ENCODE peak calls at places on chromosomes 1 and 21, in nine cellular contexts. One of them, this sample, is unnamed. For H3K36me3, the result is how much of the 10 kb centered on the place peaks cover.

GRCh38 chr1:20666804-20667203 is 5.6 kb upstream of the DDOST start:
- DNase-seq in PC-9: no peak
- DNase-seq in NT2/D1: no peak
- DNase-seq in HAP-1: peak
- DNase-seq in astrocyte: no peak
- DNase-seq in CD8-positive, alpha-beta memory T cell: no peak
- DNase-seq in CD8-positive, alpha-beta T cell: no peak
- DNase-seq in Panc1: no peak
- DNase-seq in K562: peak
- DNase-seq in this sample: no peak

GRCh38 chr1:51569284-51570062 is 47.4 kb upstream of the OSBPL9 start:
- DNase-seq in PC-9: peak
- DNase-seq in NT2/D1: peak
- DNase-seq in HAP-1: peak
- DNase-seq in astrocyte: peak
- DNase-seq in CD8-positive, alpha-beta memory T cell: no peak
- DNase-seq in CD8-positive, alpha-beta T cell: no peak
- DNase-seq in Panc1: peak
- DNase-seq in K562: peak
- DNase-seq in this sample: peak

GRCh38 chr1:109762821-109763645 is 690 bp downstream of the EPS8L3 start:
- DNase-seq in PC-9: peak
- DNase-seq in NT2/D1: no peak
- DNase-seq in HAP-1: no peak
- DNase-seq in astrocyte: peak
- DNase-seq in CD8-positive, alpha-beta memory T cell: no peak
- DNase-seq in CD8-positive, alpha-beta T cell: no peak
- DNase-seq in Panc1: no peak
- DNase-seq in K562: peak
- DNase-seq in this sample: peak

GRCh38 chr1:116375165-116375883 is 2.3 kb downstream of the ATP1A1 start:
- DNase-seq in PC-9: no peak
- DNase-seq in NT2/D1: no peak
- DNase-seq in HAP-1: no peak
- DNase-seq in astrocyte: no peak
- DNase-seq in CD8-positive, alpha-beta memory T cell: no peak
- DNase-seq in CD8-positive, alpha-beta T cell: no peak
- DNase-seq in Panc1: no peak
- DNase-seq in K562: no peak
- DNase-seq in this sample: no peak

GRCh38 chr1:78279051-78279450 is 211.7 kb upstream of the PTGFR start:
- DNase-seq in PC-9: no peak
- DNase-seq in NT2/D1: no peak
- DNase-seq in HAP-1: no peak
- DNase-seq in astrocyte: peak
- DNase-seq in CD8-positive, alpha-beta memory T cell: no peak
- DNase-seq in CD8-positive, alpha-beta T cell: no peak
- DNase-seq in Panc1: no peak
- DNase-seq in K562: no peak
- DNase-seq in this sample: no peak

GRCh38 chr1:89821322-89822108 is 683 bp downstream of the LRRC8D start:
- DNase-seq in PC-9: peak
- DNase-seq in NT2/D1: no peak
- DNase-seq in HAP-1: peak
- DNase-seq in astrocyte: no peak
- DNase-seq in CD8-positive, alpha-beta memory T cell: peak
- DNase-seq in CD8-positive, alpha-beta T cell: peak
- DNase-seq in Panc1: no peak
- DNase-seq in K562: peak
- DNase-seq in this sample: peak

GRCh38 chr1:59150537-59151386 is 146.1 kb upstream of the FGGY start:
- DNase-seq in PC-9: peak
- DNase-seq in NT2/D1: no peak
- DNase-seq in HAP-1: no peak
- DNase-seq in astrocyte: peak
- DNase-seq in CD8-positive, alpha-beta memory T cell: no peak
- DNase-seq in CD8-positive, alpha-beta T cell: no peak
- DNase-seq in Panc1: peak
- DNase-seq in K562: no peak
- DNase-seq in this sample: peak

GRCh38 chr1:231376101-231376500 is 38.0 kb downstream of the SPRTN start:
- DNase-seq in PC-9: no peak
- DNase-seq in NT2/D1: no peak
- DNase-seq in HAP-1: no peak
- DNase-seq in astrocyte: no peak
- DNase-seq in CD8-positive, alpha-beta memory T cell: no peak
- DNase-seq in CD8-positive, alpha-beta T cell: no peak
- DNase-seq in Panc1: no peak
- DNase-seq in K562: no peak
- DNase-seq in this sample: no peak

GRCh38 chr1:13407811-13408210 is 2.4 kb upstream of the PRAMEF20 start:
- DNase-seq in PC-9: no peak
- DNase-seq in NT2/D1: no peak
- DNase-seq in HAP-1: no peak
- DNase-seq in astrocyte: no peak
- DNase-seq in CD8-positive, alpha-beta memory T cell: no peak
- DNase-seq in CD8-positive, alpha-beta T cell: no peak
- DNase-seq in Panc1: no peak
- DNase-seq in K562: no peak
- DNase-seq in this sample: no peak

GRCh38 chr21:36125513-36126121 is 9.3 kb upstream of the CBR3 start:
- DNase-seq in PC-9: peak
- DNase-seq in NT2/D1: no peak
- DNase-seq in HAP-1: peak
- DNase-seq in astrocyte: peak
- DNase-seq in CD8-positive, alpha-beta memory T cell: peak
- DNase-seq in CD8-positive, alpha-beta T cell: peak
- DNase-seq in Panc1: no peak
- DNase-seq in K562: peak
- DNase-seq in this sample: peak

GRCh38 chr1:242016518-242016917 is 17.6 kb upstream of the MAP1LC3C start:
- DNase-seq in PC-9: no peak
- DNase-seq in NT2/D1: no peak
- DNase-seq in HAP-1: no peak
- DNase-seq in astrocyte: no peak
- DNase-seq in CD8-positive, alpha-beta memory T cell: no peak
- DNase-seq in CD8-positive, alpha-beta T cell: no peak
- DNase-seq in Panc1: no peak
- DNase-seq in K562: no peak
- DNase-seq in this sample: no peak

GRCh38 chr1:220690140-220691038 is at the start of gene C1orf115:
- DNase-seq in PC-9: peak
- DNase-seq in NT2/D1: peak
- DNase-seq in HAP-1: peak
- DNase-seq in astrocyte: peak
- DNase-seq in CD8-positive, alpha-beta memory T cell: peak
- DNase-seq in CD8-positive, alpha-beta T cell: peak
- DNase-seq in Panc1: peak
- DNase-seq in K562: peak
- DNase-seq in this sample: peak

GRCh38 chr21:32499249-32500055 is 85.9 kb downstream of the TCP10L start:
- DNase-seq in PC-9: no peak
- DNase-seq in NT2/D1: no peak
- DNase-seq in HAP-1: no peak
- DNase-seq in astrocyte: peak
- DNase-seq in CD8-positive, alpha-beta memory T cell: no peak
- DNase-seq in CD8-positive, alpha-beta T cell: no peak
- DNase-seq in Panc1: no peak
- DNase-seq in K562: no peak
- DNase-seq in this sample: no peak

GRCh38 chr1:29237906-29238600 is 1.7 kb downstream of the PTPRU start:
- DNase-seq in PC-9: peak
- DNase-seq in NT2/D1: no peak
- DNase-seq in HAP-1: peak
- DNase-seq in astrocyte: no peak
- DNase-seq in CD8-positive, alpha-beta memory T cell: no peak
- DNase-seq in CD8-positive, alpha-beta T cell: no peak
- DNase-seq in Panc1: no peak
- DNase-seq in K562: peak
- DNase-seq in this sample: no peak

GRCh38 chr1:38455829-38456563 is 403.6 kb downstream of the RRAGC start:
- DNase-seq in PC-9: no peak
- DNase-seq in NT2/D1: no peak
- DNase-seq in HAP-1: no peak
- DNase-seq in astrocyte: peak
- DNase-seq in CD8-positive, alpha-beta memory T cell: no peak
- DNase-seq in CD8-positive, alpha-beta T cell: no peak
- DNase-seq in Panc1: no peak
- DNase-seq in K562: no peak
- DNase-seq in this sample: no peak

DNA sequence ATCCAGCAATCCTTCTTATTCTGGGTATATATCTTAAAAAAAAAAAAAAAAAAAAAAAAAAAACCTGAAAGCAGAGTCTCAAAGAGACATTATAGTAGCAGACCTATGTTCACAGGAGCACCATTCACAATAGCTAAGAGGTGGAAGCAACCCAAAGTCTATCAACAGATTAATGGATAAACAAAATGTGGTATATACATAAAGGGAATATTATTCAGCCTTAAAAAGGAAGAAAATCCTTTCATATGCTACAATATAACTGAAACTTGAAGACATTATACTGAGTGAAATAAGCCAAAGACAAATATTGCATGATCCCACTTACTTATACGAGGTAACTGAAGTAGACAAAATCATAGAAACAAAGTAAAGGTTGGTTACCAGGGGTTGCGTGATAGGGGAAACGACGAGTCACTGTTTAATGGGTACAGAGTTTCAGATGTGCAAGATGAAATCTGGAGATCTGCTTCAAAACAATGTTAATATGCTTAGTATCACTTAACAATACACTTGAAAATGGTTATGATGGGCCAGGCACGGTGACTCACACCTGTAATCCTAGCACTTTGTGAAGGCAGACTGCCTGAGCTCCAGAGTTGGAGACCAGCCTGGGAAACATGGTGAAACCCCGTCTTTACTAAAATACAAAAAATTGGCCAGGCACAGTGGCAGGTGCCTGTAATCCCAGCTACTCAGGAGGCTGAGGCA is 29.5 kb downstream of the PIK3R3 start:
- DNase-seq in PC-9: peak
- DNase-seq in NT2/D1: no peak
- DNase-seq in HAP-1: no peak
- DNase-seq in astrocyte: peak
- DNase-seq in CD8-positive, alpha-beta memory T cell: no peak
- DNase-seq in CD8-positive, alpha-beta T cell: no peak
- DNase-seq in Panc1: no peak
- DNase-seq in K562: no peak
- DNase-seq in this sample: no peak
- H3K36me3 ChIP-seq in PC-9: under half
- H3K36me3 ChIP-seq in NT2/D1: under half
- H3K36me3 ChIP-seq in HAP-1: under half
- H3K36me3 ChIP-seq in astrocyte: under half
- H3K36me3 ChIP-seq in CD8-positive, alpha-beta memory T cell: under half
- H3K36me3 ChIP-seq in CD8-positive, alpha-beta T cell: under half
- H3K36me3 ChIP-seq in Panc1: under half
- H3K36me3 ChIP-seq in K562: under half
- H3K36me3 ChIP-seq in this sample: under half

DNA sequence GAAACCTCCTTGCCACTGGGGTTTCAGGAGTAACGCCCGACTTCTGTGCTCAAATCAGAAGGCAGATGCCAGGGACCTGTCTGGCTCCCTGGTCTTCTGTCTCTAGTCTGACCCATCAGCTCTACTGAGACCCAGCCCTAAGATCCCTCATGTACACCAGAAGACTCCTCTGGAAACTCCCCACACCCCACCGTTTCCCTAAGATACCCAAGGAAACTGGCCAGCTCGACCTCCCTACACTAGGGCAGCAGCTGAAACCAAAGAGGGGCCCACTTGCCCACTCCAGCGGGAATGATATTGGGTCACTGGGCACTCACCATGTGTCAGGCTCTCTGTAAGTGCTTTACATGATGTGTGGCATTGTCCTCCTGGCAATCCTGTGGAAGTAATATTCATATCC is 469 bp upstream of the S100A16 start:
- DNase-seq in PC-9: no peak
- DNase-seq in NT2/D1: no peak
- DNase-seq in HAP-1: no peak
- DNase-seq in astrocyte: no peak
- DNase-seq in CD8-positive, alpha-beta memory T cell: no peak
- DNase-seq in CD8-positive, alpha-beta T cell: no peak
- DNase-seq in Panc1: no peak
- DNase-seq in K562: no peak
- DNase-seq in this sample: no peak
- H3K4me3 ChIP-seq in PC-9: peak
- H3K4me3 ChIP-seq in NT2/D1: no peak
- H3K4me3 ChIP-seq in HAP-1: no peak
- H3K4me3 ChIP-seq in astrocyte: no peak
- H3K4me3 ChIP-seq in CD8-positive, alpha-beta memory T cell: no peak
- H3K4me3 ChIP-seq in CD8-positive, alpha-beta T cell: no peak
- H3K4me3 ChIP-seq in Panc1: peak
- H3K4me3 ChIP-seq in K562: no peak
- H3K4me3 ChIP-seq in this sample: no peak

DNA sequence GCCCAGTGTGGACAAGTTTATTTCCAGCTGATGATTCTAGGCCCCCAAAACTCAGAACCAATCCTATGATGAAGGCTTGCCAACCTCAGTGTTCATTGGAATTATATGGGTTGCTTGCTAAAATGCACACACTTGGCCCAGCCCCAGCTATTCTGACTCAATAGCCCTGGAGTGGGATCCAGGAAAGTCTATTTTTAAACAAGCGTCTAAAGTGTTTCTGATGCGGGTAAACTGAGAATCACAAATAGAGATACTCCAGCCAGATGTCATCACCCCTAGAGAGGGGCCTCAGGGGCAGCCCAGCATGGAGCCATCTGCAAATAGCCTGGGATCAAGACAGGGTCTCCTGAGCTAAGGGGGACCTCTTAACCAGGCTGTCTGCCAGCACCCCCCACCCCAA is 46.0 kb downstream of the PKP1 start:
- DNase-seq in PC-9: no peak
- DNase-seq in NT2/D1: no peak
- DNase-seq in HAP-1: no peak
- DNase-seq in astrocyte: peak
- DNase-seq in CD8-positive, alpha-beta memory T cell: no peak
- DNase-seq in CD8-positive, alpha-beta T cell: no peak
- DNase-seq in Panc1: no peak
- DNase-seq in K562: no peak
- DNase-seq in this sample: no peak
- H3K36me3 ChIP-seq in PC-9: under half
- H3K36me3 ChIP-seq in NT2/D1: under half
- H3K36me3 ChIP-seq in HAP-1: under half
- H3K36me3 ChIP-seq in astrocyte: under half
- H3K36me3 ChIP-seq in CD8-positive, alpha-beta memory T cell: under half
- H3K36me3 ChIP-seq in CD8-positive, alpha-beta T cell: under half
- H3K36me3 ChIP-seq in Panc1: under half
- H3K36me3 ChIP-seq in K562: under half
- H3K36me3 ChIP-seq in this sample: under half

GRCh38 chr1:93584238-93585003 is 97.2 kb downstream of the BCAR3 start:
- DNase-seq in PC-9: no peak
- DNase-seq in NT2/D1: no peak
- DNase-seq in HAP-1: no peak
- DNase-seq in astrocyte: no peak
- DNase-seq in CD8-positive, alpha-beta memory T cell: no peak
- DNase-seq in CD8-positive, alpha-beta T cell: no peak
- DNase-seq in Panc1: no peak
- DNase-seq in K562: no peak
- DNase-seq in this sample: no peak
- H3K4me3 ChIP-seq in PC-9: peak
- H3K4me3 ChIP-seq in NT2/D1: no peak
- H3K4me3 ChIP-seq in HAP-1: no peak
- H3K4me3 ChIP-seq in astrocyte: no peak
- H3K4me3 ChIP-seq in CD8-positive, alpha-beta memory T cell: no peak
- H3K4me3 ChIP-seq in CD8-positive, alpha-beta T cell: no peak
- H3K4me3 ChIP-seq in Panc1: no peak
- H3K4me3 ChIP-seq in K562: no peak
- H3K4me3 ChIP-seq in this sample: peak